ENCODE peak calls at places on chromosomes 2 and 18, in nine cellular contexts. O is GDM1; Y is heart left ventricle; X is HEK293T; K is CD8-positive, alpha-beta T cell; F is anterior cingulate cortex; D is H9; Q is heart right ventricle; V is natural killer cell treated with Interleukin-12 subunit alpha and Interleukin-12 subunit beta and Interleukin-15 and Interleukin-18, amount 100 ng/mL, for 72 hours. H is an unnamed sample.

GRCh38 chr2:166057363-166058169 is 70.3 kb downstream of the SCN1A start:
- DNase-seq in O (no peak), X (peak; percentile 7), V (no peak), Q (no peak), F (no peak), D (no peak), Y (no peak), K (no peak), H (no peak)

GRCh38 chr18:23108496-23108895 is 26.8 kb upstream of the CABLES1 start:
- DNase-seq in K (no peak), Q (no peak), O (no peak), V (no peak), Y (no peak), D (no peak), X (no peak), F (no peak), H (no peak)

GRCh38 chr2:72561621-72562318 is 264.1 kb downstream of the EXOC6B start:
- DNase-seq in D (no peak), Q (no peak), X (no peak), K (no peak), O (no peak), Y (no peak), F (no peak), V (no peak), H (no peak)

GRCh38 chr2:190942697-190943096 is 62.1 kb downstream of the GLS start:
- DNase-seq in Q (no peak), X (no peak), Y (no peak), O (no peak), K (no peak), V (no peak), F (no peak), D (no peak), H (no peak)

GRCh38 chr18:78679061-78679460 is 300.6 kb upstream of the SALL3 start:
- DNase-seq in Q (no peak), X (no peak), Y (no peak), D (no peak), V (no peak), F (no peak), O (no peak), K (no peak), H (no peak)

GRCh38 chr2:218029366-218030360 is 26.9 kb upstream of the TNS1 start:
- DNase-seq in O (no peak), Y (no peak), Q (no peak), V (no peak), D (peak; percentile 19), X (no peak), K (no peak), F (no peak), H (no peak)

GRCh38 chr18:12645751-12646203 is 12.1 kb downstream of the SPIRE1 start:
- DNase-seq in Q (peak; percentile 31), X (no peak), O (no peak), F (peak; percentile 10), Y (no peak), K (no peak), D (no peak), V (no peak), H (no peak)

GRCh38 chr18:56662902-56663301 is 11.7 kb downstream of the WDR7 start:
- DNase-seq in O (no peak), V (no peak), F (no peak), D (no peak), Y (no peak), Q (no peak), K (no peak), X (no peak), H (no peak)

GRCh38 chr2:40455661-40456060 is 3.8 kb upstream of the SLC8A1 start:
- DNase-seq in Y (peak; percentile 61), V (no peak), Q (no peak), D (no peak), X (no peak), F (peak; percentile 4), O (no peak), K (no peak), H (no peak)

GRCh38 chr2:27150639-27151230 is 1.9 kb downstream of the TCF23 start:
- DNase-seq in Q (no peak), F (no peak), V (no peak), X (no peak), Y (no peak), O (no peak), D (no peak), K (no peak), H (no peak)

GRCh38 chr2:215465246-215465645 is 29.4 kb upstream of the FN1 start:
- DNase-seq in X (no peak), D (no peak), Y (no peak), O (no peak), F (no peak), V (no peak), Q (no peak), K (no peak), H (no peak)

GRCh38 chr2:206392118-206392517 is 51.2 kb upstream of the ADAM23 start:
- DNase-seq in Q (no peak), X (peak; percentile 67), K (no peak), D (peak; percentile 49), V (no peak), Y (no peak), O (peak; percentile 2), F (no peak), H (no peak)

GRCh38 chr18:37742436-37742835 is 176.8 kb upstream of the CELF4 start:
- DNase-seq in V (no peak), K (no peak), Y (no peak), D (peak; percentile 39), Q (no peak), F (no peak), O (no peak), X (no peak), H (no peak)

GRCh38 chr2:54909006-54909405 is 141.2 kb downstream of the RTN4 start:
- DNase-seq in O (no peak), V (no peak), D (no peak), Q (no peak), Y (no peak), X (no peak), F (no peak), K (no peak), H (no peak)

GRCh38 chr2:95323347-95324155 is 26.4 kb downstream of the KCNIP3 start:
- DNase-seq in O (no peak), Y (peak; percentile 59), K (no peak), Q (peak; percentile 1), X (peak; percentile 65), D (peak; percentile 73), F (no peak), V (no peak), H (no peak)

GRCh38 chr2:88933980-88934379 is 242.5 kb downstream of the RPIA start:
- DNase-seq in Y (no peak), V (no peak), K (no peak), F (no peak), O (no peak), D (no peak), X (no peak), Q (no peak), H (no peak)

GRCh38 chr2:127698553-127699355 is 2.5 kb upstream of the SFT2D3 start:
- DNase-seq in Y (no peak), O (no peak), F (no peak), K (no peak), X (no peak), Q (no peak), D (no peak), V (no peak), H (no peak)

GRCh38 chr2:108612153-108612513 is 77.9 kb downstream of the LIMS1 start:
- DNase-seq in D (no peak), Y (no peak), Q (no peak), K (no peak), F (no peak), V (peak; percentile 69), O (no peak), X (no peak), H (no peak)

GRCh38 chr18:393558-393957 is 106.9 kb downstream of the COLEC12 start:
- DNase-seq in X (no peak), Y (no peak), K (no peak), V (no peak), Q (no peak), D (no peak), O (no peak), F (no peak), H (no peak)

GRCh38 chr2:172858473-172858745 is 122.8 kb downstream of the RAPGEF4 start:
- DNase-seq in K (no peak), X (no peak), Q (no peak), O (no peak), F (no peak), D (no peak), Y (no peak), V (no peak), H (no peak)